ENCODE peak calls at places on chromosomes 1 and 21, in four cellular contexts. Z is nucleus accumbens, V is AG20443, B is AG10803. W is an unnamed sample.

GRCh38 chr1:234144866-234145265 is 228.4 kb upstream of the COA6 start:
- DNase-seq in Z (no peak), V (no peak), B (no peak), W (no peak)

GRCh38 chr21:16911166-16911607 is 601.7 kb upstream of the CXADR start:
- DNase-seq in Z (no peak), V (no peak), B (no peak), W (no peak)

GRCh38 chr1:76113446-76113845 is 38.9 kb downstream of the ST6GALNAC3 start:
- DNase-seq in Z (no peak), V (no peak), B (no peak), W (no peak)

GRCh38 chr1:68269637-68270430 is 37.5 kb upstream of the WLS start:
- DNase-seq in Z (no peak), V (peak), B (peak), W (no peak)

GRCh38 chr1:86925742-86926141 is 11.3 kb downstream of the HS2ST1 start:
- DNase-seq in Z (no peak), V (no peak), B (no peak), W (no peak)

GRCh38 chr1:221117133-221117532 is 237.9 kb downstream of the HLX start:
- DNase-seq in Z (no peak), V (no peak), B (no peak), W (no peak)

GRCh38 chr1:12177999-12178441 is 11.2 kb downstream of the TNFRSF1B start:
- DNase-seq in Z (no peak), V (peak), B (peak), W (no peak)

GRCh38 chr1:7667625-7668218 is 103.4 kb upstream of the VAMP3 start:
- DNase-seq in Z (peak), V (peak), B (peak), W (peak)

GRCh38 chr1:30677471-30677870 is 45.9 kb downstream of the MATN1 start:
- DNase-seq in Z (no peak), V (no peak), B (no peak), W (no peak)

GRCh38 chr1:110258734-110259133 is 48.6 kb downstream of the KCNC4 start:
- DNase-seq in Z (no peak), V (no peak), B (no peak), W (no peak)

GRCh38 chr1:242030071-242030470 is 31.2 kb upstream of the MAP1LC3C start:
- DNase-seq in Z (no peak), V (no peak), B (no peak), W (no peak)

GRCh38 chr1:168553680-168554553 is 10.1 kb upstream of the XCL2 start:
- DNase-seq in Z (no peak), V (no peak), B (no peak), W (no peak)

GRCh38 chr1:150566589-150567340 is 12.6 kb downstream of the MCL1 start:
- DNase-seq in Z (no peak), V (no peak), B (no peak), W (no peak)

GRCh38 chr1:74396942-74397341 is 115.5 kb downstream of the LRRC53 start:
- DNase-seq in Z (no peak), V (no peak), B (no peak), W (no peak)

GRCh38 chr1:36869054-36869453 is 165.3 kb downstream of the GRIK3 start:
- DNase-seq in Z (no peak), V (no peak), B (no peak), W (no peak)

GRCh38 chr1:113732802-113733201 is 26.5 kb downstream of the PHTF1 start:
- DNase-seq in Z (no peak), V (no peak), B (no peak), W (no peak)

GRCh38 chr1:77015748-77016341 is 148.6 kb downstream of the ST6GALNAC5 start:
- DNase-seq in Z (no peak), V (no peak), B (no peak), W (no peak)

GRCh38 chr1:42747125-42747524 is 7.1 kb upstream of the CLDN19 start:
- DNase-seq in Z (no peak), V (peak), B (no peak), W (peak)

W was measured in posterior cingulate gyrus.